ENCODE peak calls at places on chromosomes 7 and 10, in nine cellular contexts. G is esophagus muscularis mucosa, H is IMR-90, J is prostate gland, P is esophagus squamous epithelium, M is spleen, O is endothelial cell of umbilical vein, Q is tibial nerve, Z is upper lobe of left lung. N is an unnamed sample.

GRCh38 chr10:126910196-126910595 is 5.0 kb downstream of the DOCK1 start:
- DNase-seq in G (no peak), H (no peak), J (no peak), P (no peak), M (no peak), O (no peak), Q (no peak), Z (no peak), N (no peak)

GRCh38 chr7:108576110-108576509 is 6.4 kb downstream of the DNAJB9 start:
- DNase-seq in G (no peak), H (no peak), J (no peak), P (no peak), M (no peak), O (no peak), Q (no peak), Z (no peak), N (no peak)

GRCh38 chr7:44281811-44282600 is 43.4 kb downstream of the CAMK2B start:
- DNase-seq in G (peak; percentile 87), H (no peak), J (no peak), P (no peak), M (peak; percentile 51), O (no peak), Q (peak; percentile 7), Z (peak; percentile 17), N (peak; percentile 13)

GRCh38 chr7:1111156-1111555 is 23.2 kb downstream of the GPER1 start:
- DNase-seq in G (no peak), H (no peak), J (no peak), P (no peak), M (no peak), O (no peak), Q (no peak), Z (no peak), N (no peak)

GRCh38 chr10:97640868-97641811 is 669 bp downstream of the PI4K2A start:
- DNase-seq in G (no peak), H (peak; percentile 77), J (peak; percentile 5), P (no peak), M (peak; percentile 85), O (peak; percentile 54), Q (no peak), Z (peak; percentile 37), N (no peak)

GRCh38 chr10:77943086-77943901 is 16.7 kb upstream of the DLG5 start:
- DNase-seq in G (no peak), H (peak; percentile 73), J (peak; percentile 10), P (no peak), M (no peak), O (peak; percentile 69), Q (no peak), Z (no peak), N (peak; percentile 40)

GRCh38 chr10:114881916-114882315 is 56.1 kb upstream of the TRUB1 start:
- DNase-seq in G (no peak), H (no peak), J (no peak), P (no peak), M (no peak), O (no peak), Q (no peak), Z (no peak), N (no peak)

GRCh38 chr10:102670871-102671434 is 26.7 kb downstream of the TRIM8 start:
- DNase-seq in G (no peak), H (no peak), J (no peak), P (no peak), M (no peak), O (no peak), Q (no peak), Z (peak; percentile 18), N (no peak)

GRCh38 chr7:129612112-129613015 is 844 bp downstream of the NRF1 start:
- DNase-seq in G (no peak), H (peak; percentile 53), J (peak; percentile 57), P (no peak), M (peak; percentile 90), O (peak; percentile 77), Q (peak; percentile 33), Z (peak; percentile 59), N (peak; percentile 63)

GRCh38 chr10:102646610-102647432 is 2.5 kb downstream of the TRIM8 start:
- DNase-seq in G (no peak), H (peak; percentile 55), J (peak; percentile 54), P (no peak), M (peak; percentile 89), O (no peak), Q (no peak), Z (no peak), N (peak; percentile 35)

GRCh38 chr7:47360301-47360900 is 221.5 kb downstream of the TNS3 start:
- DNase-seq in G (no peak), H (no peak), J (no peak), P (no peak), M (peak; percentile 59), O (no peak), Q (no peak), Z (no peak), N (no peak)

GRCh38 chr7:8765374-8765773 is 332.0 kb downstream of the NXPH1 start:
- DNase-seq in G (no peak), H (no peak), J (no peak), P (no peak), M (no peak), O (no peak), Q (no peak), Z (no peak), N (no peak)

GRCh38 chr10:124150189-124150806 is 56.9 kb upstream of the CHST15 start:
- DNase-seq in G (no peak), H (no peak), J (no peak), P (no peak), M (peak; percentile 59), O (no peak), Q (no peak), Z (no peak), N (no peak)
- H3K4me1 ChIP-seq in G (peaks cover 34% of the 10 kb centered on the region), H (peaks cover 4% of the 10 kb centered on the region), J (peaks cover 4% of the 10 kb centered on the region), P (peaks cover 22% of the 10 kb centered on the region), M (peaks cover 54% of the 10 kb centered on the region), O (peaks cover 17% of the 10 kb centered on the region), Q (peaks cover 28% of the 10 kb centered on the region), Z (peaks cover 19% of the 10 kb centered on the region), N (peaks cover 34% of the 10 kb centered on the region)

GRCh38 chr7:3042861-3043489 is 692 bp downstream of the CARD11 start:
- DNase-seq in G (no peak), H (no peak), J (no peak), P (peak; percentile 14), M (peak; percentile 91), O (no peak), Q (no peak), Z (peak; percentile 24), N (no peak)
- H3K4me3 ChIP-seq in G (no peak overlapping the region), H (peak overlapping the region; percentile 28), J (no peak overlapping the region), P (peak overlapping the region; percentile 45), M (peak overlapping the region; percentile 57), O (peak overlapping the region; percentile 61), Q (no peak overlapping the region), Z (no peak overlapping the region), N (no peak overlapping the region)

GRCh38 chr7:36314491-36314890 is 75.2 kb upstream of the ANLN start:
- DNase-seq in G (peak; percentile 85), H (no peak), J (no peak), P (no peak), M (no peak), O (no peak), Q (no peak), Z (no peak), N (no peak)
- TF ChIP-seq POLR2A in G (no peak), H (no peak), J (no peak), P (no peak), M (no peak), O (no peak), Q (no peak), Z (no peak), N (no peak)

DNA sequence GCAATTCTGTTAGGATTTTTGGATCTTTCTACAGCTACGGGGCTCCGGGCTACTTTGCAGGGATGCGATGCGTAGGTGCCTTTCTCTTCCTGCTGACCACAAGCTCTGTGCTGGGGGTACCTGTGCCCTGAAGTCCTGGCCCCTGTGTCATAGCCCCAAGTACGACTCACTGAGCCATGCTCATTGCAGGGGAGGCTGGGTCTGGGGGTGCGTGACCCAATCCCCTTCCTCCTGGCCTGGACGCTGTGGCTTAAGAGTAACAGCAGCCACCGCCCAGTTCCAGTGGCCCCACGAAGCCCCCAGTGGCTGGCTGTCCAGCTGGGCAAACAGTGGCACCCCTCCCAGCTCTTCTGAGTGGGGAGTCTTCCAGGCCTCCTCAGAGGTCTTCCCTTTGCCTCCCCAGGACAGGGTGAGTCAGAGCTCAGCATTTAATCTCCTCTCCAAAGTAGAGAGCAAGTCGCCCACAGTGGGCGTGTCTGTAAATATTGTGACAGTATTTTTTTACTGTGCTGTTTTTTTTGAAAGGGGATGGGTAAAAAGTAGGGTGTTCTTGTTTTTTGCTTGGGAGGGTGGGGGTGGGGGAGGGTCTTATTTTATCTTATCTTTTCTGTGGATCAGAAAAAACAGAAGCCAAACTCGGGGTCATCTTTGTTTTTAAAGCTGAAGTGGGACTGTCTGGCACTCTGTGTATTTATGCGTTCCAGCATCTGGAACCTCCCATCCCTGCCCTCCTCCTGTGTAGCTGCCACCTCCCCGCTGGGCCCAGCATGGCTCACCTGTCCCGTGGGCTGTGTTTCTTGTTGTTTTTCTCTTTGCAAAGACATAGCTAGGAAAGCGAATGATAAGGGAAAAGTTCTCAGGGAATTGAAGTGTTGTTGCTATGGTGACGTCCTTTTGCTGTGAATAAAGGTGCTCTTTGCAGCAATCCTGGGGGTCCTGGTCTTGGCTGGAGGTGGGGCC is 8.2 kb downstream of the LFNG start:
- DNase-seq in G (no peak), H (peak; percentile 66), J (peak; percentile 69), P (no peak), M (peak; percentile 80), O (no peak), Q (no peak), Z (peak; percentile 63), N (no peak)
- H3K4me1 ChIP-seq in G (peaks cover 82% of the 10 kb centered on the region), H (peaks cover 36% of the 10 kb centered on the region), J (peaks cover 46% of the 10 kb centered on the region), P (peaks cover 84% of the 10 kb centered on the region), M (peaks cover 90% of the 10 kb centered on the region), O (peaks cover 47% of the 10 kb centered on the region), Q (peaks cover 63% of the 10 kb centered on the region), Z (peaks cover 90% of the 10 kb centered on the region), N (no peaks in the 10 kb centered on the region)

DNA sequence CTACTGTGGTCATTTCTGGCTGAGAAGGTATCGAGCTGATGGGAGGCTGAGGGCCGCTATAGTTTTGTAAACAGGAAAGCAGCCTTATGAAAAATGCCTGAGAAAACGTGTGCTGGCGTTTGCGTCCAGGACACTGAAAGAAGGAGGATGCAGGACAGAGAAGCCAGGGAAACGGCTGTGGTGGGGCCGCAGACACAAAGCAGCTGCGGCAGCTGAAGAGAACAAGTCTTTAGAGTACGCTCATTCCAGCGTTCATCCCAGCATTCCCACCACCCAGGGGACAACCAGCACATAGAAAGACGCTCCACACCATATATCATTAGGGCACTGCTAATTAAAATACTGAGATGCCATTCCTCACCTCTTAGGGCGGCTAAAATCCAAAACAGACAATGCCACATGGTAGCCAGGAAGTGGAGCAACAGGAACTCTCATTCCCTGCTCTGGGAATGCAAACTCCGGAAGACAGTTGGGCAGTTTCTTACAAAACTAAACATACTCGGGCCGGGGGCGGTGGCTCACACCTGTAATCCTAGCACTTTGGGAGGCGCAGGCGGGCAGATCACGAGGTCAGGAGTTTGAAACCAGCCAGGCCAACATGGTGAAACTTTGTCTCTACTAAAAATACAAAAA is 18.4 kb downstream of the GNA12 start:
- DNase-seq in G (no peak), H (peak; percentile 35), J (no peak), P (no peak), M (no peak), O (no peak), Q (no peak), Z (peak; percentile 10), N (no peak)
- H3K4me3 ChIP-seq in G (no peak overlapping the region), H (no peak overlapping the region), J (no peak overlapping the region), P (no peak overlapping the region), M (no peak overlapping the region), O (no peak overlapping the region), Q (no peak overlapping the region), Z (no peak overlapping the region), N (no peak overlapping the region)

N was measured in gastrocnemius medialis.